ENCODE peak calls at places on chromosomes 7 and 10, in seven cellular contexts. G, J, L, B, S, I and Q are unnamed samples. For H3K4me1, the result is how much of the 10 kb centered on the place peaks cover.

GRCh38 chr10:92692085-92692671 is 2.4 kb downstream of the HHEX start:
- DNase-seq in G (no peak), L (no peak), S (no peak), B (no peak), J (no peak), I (no peak), Q (peak)

GRCh38 chr7:105015631-105015965 is 1.6 kb downstream of the KMT2E start:
- DNase-seq in I (no peak), L (no peak), G (peak), B (no peak), S (no peak), J (peak), Q (no peak)

GRCh38 chr10:91296471-91296870 is 76.0 kb downstream of the PCGF5 start:
- DNase-seq in L (no peak), G (no peak), I (peak), S (no peak), B (no peak), J (peak), Q (no peak)

GRCh38 chr7:102189756-102190155 is 96.9 kb upstream of the SH2B2 start:
- DNase-seq in I (no peak), S (no peak), J (no peak), L (no peak), B (peak), G (no peak), Q (no peak)

GRCh38 chr7:155803418-155804376 is 8.6 kb downstream of the SHH start:
- DNase-seq in G (no peak), B (no peak), L (no peak), S (peak), J (no peak), I (no peak), Q (no peak)

GRCh38 chr7:132782777-132783633 is 206.7 kb upstream of the PLXNA4 start:
- DNase-seq in G (no peak), S (no peak), J (no peak), I (no peak), B (no peak), L (no peak), Q (no peak)

GRCh38 chr10:5566606-5567005 is 41.8 kb downstream of the CALML3 start:
- DNase-seq in S (peak), G (peak), L (no peak), B (no peak), I (no peak), J (no peak), Q (no peak)

GRCh38 chr7:122200888-122201287 is 56.8 kb upstream of the AASS start:
- DNase-seq in L (no peak), S (no peak), J (no peak), G (no peak), B (no peak), I (no peak), Q (no peak)

DNA sequence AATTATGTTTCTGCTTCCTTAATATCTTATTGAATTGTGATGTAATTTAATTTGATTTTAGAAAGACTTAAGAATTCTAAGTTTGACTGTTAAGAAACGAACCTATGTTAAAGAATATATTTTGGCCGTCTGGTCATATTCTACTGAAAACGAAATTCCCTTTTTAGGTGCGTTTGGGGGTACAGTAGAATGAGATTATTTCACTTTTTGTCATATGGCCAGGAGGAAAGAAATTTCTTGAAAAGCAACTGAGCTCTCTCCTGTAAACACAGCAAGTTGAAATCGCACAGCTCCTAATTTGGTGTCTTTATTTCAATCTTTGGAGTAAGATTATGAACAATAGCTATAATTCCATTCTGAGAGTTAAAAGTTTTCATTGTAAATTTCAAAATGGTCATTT is 227.6 kb downstream of the CACNB2 start:
- DNase-seq in B (no peak), S (no peak), J (no peak), G (no peak), I (no peak), L (no peak), Q (no peak)
- H3K4me3 ChIP-seq in B (peak), S (no peak), J (no peak), G (no peak), I (no peak), L (peak), Q (no peak)

DNA sequence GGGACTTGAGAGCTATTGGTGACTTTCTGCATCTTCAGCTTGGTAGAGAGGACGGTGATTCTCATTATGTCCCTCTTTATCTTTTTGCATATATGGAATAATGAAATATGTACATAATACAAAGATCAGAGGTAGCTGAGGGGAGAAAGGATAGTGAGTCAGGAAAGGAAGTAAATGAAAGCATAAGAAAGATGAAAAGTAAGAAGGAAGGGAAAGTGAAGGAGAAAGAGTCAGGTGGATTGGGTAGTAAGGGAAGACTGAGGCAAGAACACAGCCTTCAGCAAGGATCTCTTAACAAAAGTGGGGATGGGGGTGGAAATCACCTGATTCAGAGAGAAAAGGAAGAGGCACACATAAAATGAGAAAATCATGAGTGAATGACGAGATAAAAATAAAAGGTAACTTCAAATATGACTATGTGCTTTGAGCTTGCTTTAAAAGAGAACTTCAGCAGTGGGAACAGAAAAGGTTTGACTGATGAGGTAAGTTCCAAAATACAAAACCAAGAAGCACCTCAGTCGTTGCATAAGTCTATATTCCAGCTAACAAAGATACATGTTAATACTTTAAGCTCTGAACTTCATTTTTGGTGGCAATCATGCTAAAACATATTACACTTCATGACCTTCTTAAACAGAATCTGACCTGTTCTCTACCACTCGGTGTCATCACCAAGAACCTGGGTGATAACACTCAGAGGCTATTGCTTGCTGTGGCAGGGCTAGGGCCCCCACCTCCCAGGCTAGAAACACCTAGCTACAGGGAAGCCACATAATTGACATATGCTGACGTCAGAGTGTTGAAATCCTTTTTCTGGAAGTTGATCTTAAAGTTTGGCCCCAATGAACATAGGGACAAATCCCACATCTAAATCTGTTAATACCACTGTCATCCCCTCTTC is 32.9 kb downstream of the NRCAM start:
- DNase-seq in S (no peak), I (no peak), J (no peak), B (no peak), L (no peak), G (no peak), Q (no peak)
- H3K4me1 ChIP-seq in S (under half), I (half or more), J (under half), B (under half), L (under half), G (under half), Q (under half)

DNA sequence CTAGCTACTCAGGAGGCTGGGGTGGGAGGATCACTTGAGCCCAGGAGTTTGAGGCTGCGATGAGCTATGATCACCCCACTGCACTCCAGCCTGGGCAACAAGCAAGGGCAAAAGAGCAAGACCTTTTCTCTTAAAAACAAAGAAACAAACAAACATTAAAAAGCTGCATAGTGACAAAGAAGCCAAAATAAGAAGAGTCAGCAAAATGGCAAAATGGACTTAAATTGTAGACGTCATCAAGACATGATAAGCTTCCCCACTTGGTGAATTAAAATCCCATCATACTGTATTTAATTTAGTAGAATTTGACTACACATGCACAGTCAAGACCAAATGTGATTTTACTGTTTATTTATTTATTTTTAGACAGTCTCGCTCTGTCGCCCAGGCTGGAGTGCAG is 48.8 kb upstream of the ATOH7 start:
- DNase-seq in G (no peak), I (no peak), L (no peak), B (no peak), J (no peak), S (no peak), Q (no peak)
- H3K4me3 ChIP-seq in G (no peak), I (no peak), L (no peak), B (no peak), J (no peak), S (no peak), Q (no peak)

DNA sequence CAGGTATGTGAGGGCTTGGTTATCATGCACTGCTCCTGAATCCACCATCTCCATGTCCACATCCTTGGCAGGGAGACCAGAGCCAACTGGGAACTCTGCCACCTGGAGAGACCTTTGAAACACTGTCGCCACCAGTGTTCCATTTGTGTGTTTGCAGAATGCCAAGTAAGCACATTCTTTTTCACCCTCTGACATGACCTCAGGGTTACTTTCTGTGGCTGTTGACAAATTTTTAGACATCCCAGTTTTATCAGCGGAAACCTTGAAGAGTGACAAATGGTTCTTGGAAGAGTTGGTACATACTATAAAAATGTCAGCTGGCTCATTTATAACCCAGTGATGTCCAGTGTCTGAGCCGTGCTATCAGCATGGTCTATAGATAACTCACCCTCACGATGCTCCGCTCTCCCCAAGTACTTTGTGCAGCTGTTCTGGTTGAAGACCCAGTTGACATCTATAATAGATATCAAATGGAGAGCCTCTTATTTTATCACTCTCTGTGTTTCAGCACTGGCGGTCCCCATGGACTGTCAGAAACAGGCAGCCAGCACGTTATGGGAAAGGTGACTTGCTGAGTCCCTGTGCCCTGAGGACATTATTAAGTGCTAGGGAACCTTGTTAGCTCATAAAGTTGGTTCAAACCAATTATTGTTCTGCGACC is 563.1 kb upstream of the GALNT17 start:
- DNase-seq in S (no peak), G (no peak), I (no peak), B (peak), L (peak), J (peak), Q (no peak)
- H3K4me1 ChIP-seq in S (under half), G (under half), I (under half), B (under half), L (under half), J (under half), Q (under half)

GRCh38 chr7:6530626-6531491 is 20.4 kb downstream of the GRID2IP start:
- DNase-seq in B (no peak), J (peak), S (no peak), G (peak), L (no peak), I (no peak), Q (no peak)
- H3K4me3 ChIP-seq in B (peak), J (peak), S (peak), G (peak), L (peak), I (peak), Q (peak)

GRCh38 chr7:130224210-130224609 is 16.6 kb downstream of the SSMEM1 start:
- DNase-seq in S (no peak), I (no peak), J (no peak), G (no peak), B (no peak), L (no peak), Q (no peak)
- H3K4me1 ChIP-seq in S (under half), I (under half), J (under half), G (under half), B (under half), L (under half), Q (under half)

DNA sequence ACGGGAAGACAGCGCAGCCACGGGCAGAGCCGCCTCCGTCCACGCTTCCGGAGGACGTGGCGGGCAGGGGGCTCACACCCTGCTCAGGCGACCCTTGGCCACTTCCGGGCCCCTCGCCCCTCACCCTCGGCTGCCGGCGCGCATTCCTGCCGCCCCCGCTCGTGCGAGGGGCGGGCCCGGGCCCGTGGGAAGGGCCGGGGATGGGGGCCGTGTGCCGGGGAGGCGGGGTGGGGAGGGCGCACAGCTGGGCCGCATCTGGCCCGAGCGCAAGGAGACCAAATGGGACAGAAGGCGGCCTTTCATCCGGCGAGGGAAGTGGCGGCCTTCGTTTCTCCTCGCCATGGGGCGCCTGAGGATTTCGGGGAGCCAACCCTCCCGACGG is 846 bp upstream of the LFNG start:
- DNase-seq in B (no peak), J (no peak), I (no peak), G (no peak), L (no peak), S (no peak), Q (no peak)
- H3K4me3 ChIP-seq in B (peak), J (peak), I (peak), G (peak), L (peak), S (peak), Q (peak)

GRCh38 chr7:69130421-69130820 is 467.9 kb upstream of the AUTS2 start:
- DNase-seq in J (no peak), S (no peak), I (no peak), G (peak), L (no peak), B (no peak), Q (no peak)
- H3K4me1 ChIP-seq in J (under half), S (under half), I (under half), G (under half), L (under half), B (under half), Q (under half)

GRCh38 chr7:64886956-64887545 is 16.0 kb upstream of the ZNF273 start:
- DNase-seq in G (no peak), B (peak), J (no peak), L (no peak), I (no peak), S (no peak), Q (no peak)

GRCh38 chr7:64887756-64888508 is 15.1 kb upstream of the ZNF273 start:
- DNase-seq in I (no peak), J (peak), S (peak), G (peak), B (peak), L (no peak), Q (no peak)

GRCh38 chr7:64888901-64889685 is 14.0 kb upstream of the ZNF273 start:
- DNase-seq in B (peak), G (peak), J (peak), L (no peak), S (peak), I (no peak), Q (no peak)

GRCh38 chr7:64889686-64890162 is 13.3 kb upstream of the ZNF273 start:
- DNase-seq in L (no peak), J (no peak), G (no peak), S (no peak), B (peak), I (no peak), Q (no peak)

DNA sequence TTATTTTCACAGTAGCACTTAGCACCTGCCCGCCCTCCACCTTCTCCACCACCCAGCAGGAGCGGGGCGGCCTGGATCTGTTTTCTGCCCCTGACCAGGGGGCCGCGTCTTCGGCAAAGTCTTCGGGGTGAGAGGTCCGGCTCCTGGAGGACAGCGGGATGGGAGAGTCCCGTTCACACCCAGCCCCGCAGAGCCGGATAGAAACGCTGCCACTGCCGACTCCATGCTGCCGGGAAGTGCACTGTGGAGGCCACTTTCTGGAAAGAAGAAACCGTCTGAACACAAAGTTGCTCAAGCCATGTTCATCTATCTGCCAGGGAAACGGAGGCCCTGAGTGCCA is 14.5 kb upstream of the ZNF273 start:
- DNase-seq in S (no peak), J (peak), I (no peak), G (peak), B (no peak), L (no peak), Q (no peak)
- H3K4me3 ChIP-seq in S (peak), J (peak), I (peak), G (peak), B (peak), L (peak), Q (peak)

GRCh38 chr10:28400176-28400575 is 97.3 kb upstream of the MPP7 start:
- DNase-seq in S (no peak), G (no peak), J (no peak), L (no peak), B (no peak), I (no peak), Q (no peak)
- H3K4me1 ChIP-seq in S (under half), G (under half), J (under half), L (under half), B (under half), I (under half), Q (under half)